ENCODE peak calls at places on chromosomes 6 and 20, in nine cellular contexts. Y is colonic mucosa; J is Calu3; F is nucleus accumbens; M is mucosa of gallbladder; O is substantia nigra; R is foreskin fibroblast; S is CD8-positive, alpha-beta T cell; X is GDM1. Z is an unnamed sample.

GRCh38 chr20:12331236-12331635 is 413.5 kb downstream of the BTBD3 start:
- DNase-seq in S (no peak), Y (no peak), X (no peak), O (no peak), M (no peak), F (no peak), J (no peak), R (no peak), Z (no peak)

GRCh38 chr6:110415297-110415916 is at the start of gene DDO:
- DNase-seq in S (no peak), X (no peak), J (peak), F (peak), R (peak), O (peak), M (peak), Y (peak), Z (peak)

GRCh38 chr6:75156186-75156878 is 49.5 kb downstream of the COL12A1 start:
- DNase-seq in O (no peak), Y (no peak), S (no peak), X (no peak), J (no peak), R (no peak), F (no peak), M (no peak), Z (no peak)

GRCh38 chr6:40611912-40612311 is 24.7 kb upstream of the LRFN2 start:
- DNase-seq in O (no peak), J (no peak), F (no peak), Y (no peak), R (no peak), X (no peak), S (no peak), M (no peak), Z (no peak)

GRCh38 chr20:54194724-54195438 is 13.0 kb upstream of the PFDN4 start:
- DNase-seq in X (no peak), S (no peak), M (no peak), O (no peak), J (peak), R (peak), F (no peak), Y (no peak), Z (no peak)

GRCh38 chr6:119060255-119060907 is 18.1 kb downstream of the FAM184A start:
- DNase-seq in J (no peak), O (no peak), S (no peak), M (no peak), R (no peak), X (no peak), Y (no peak), F (no peak), Z (no peak)

GRCh38 chr6:15025416-15025815 is 220.5 kb upstream of the JARID2 start:
- DNase-seq in R (peak), S (no peak), F (no peak), M (no peak), J (no peak), X (no peak), Y (no peak), O (no peak), Z (no peak)

GRCh38 chr6:114934079-114934478 is 591.3 kb upstream of the HS3ST5 start:
- DNase-seq in Y (no peak), S (no peak), F (no peak), M (no peak), R (no peak), O (no peak), X (no peak), J (no peak), Z (no peak)

GRCh38 chr20:50518270-50518721 is 8.1 kb downstream of the PTPN1 start:
- DNase-seq in R (peak), F (no peak), J (no peak), X (no peak), O (no peak), S (no peak), Y (no peak), M (no peak), Z (no peak)

GRCh38 chr6:150169609-150170008 is 26.8 kb downstream of the PPP1R14C start:
- DNase-seq in S (no peak), R (peak), J (no peak), F (no peak), O (no peak), M (no peak), Y (no peak), X (no peak), Z (no peak)

GRCh38 chr20:1122388-1123315 is 4.2 kb downstream of the PSMF1 start:
- DNase-seq in O (peak), X (no peak), Y (peak), S (no peak), F (no peak), M (peak), J (peak), R (peak), Z (no peak)

GRCh38 chr20:46218656-46219055 is 89.6 kb downstream of the CDH22 start:
- DNase-seq in R (no peak), S (no peak), O (no peak), F (no peak), M (no peak), J (no peak), Y (no peak), X (no peak), Z (no peak)

GRCh38 chr6:163176097-163176496 is 238.4 kb upstream of the QKI start:
- DNase-seq in O (no peak), M (no peak), X (no peak), J (no peak), S (no peak), Y (no peak), F (no peak), R (no peak), Z (no peak)

GRCh38 chr20:23245553-23246128 is 105.0 kb upstream of the NXT1 start:
- DNase-seq in Y (peak), F (no peak), J (peak), X (peak), R (peak), M (peak), S (no peak), O (no peak), Z (no peak)

GRCh38 chr6:5968817-5969726 is 37.7 kb downstream of the NRN1 start:
- DNase-seq in M (peak), J (peak), O (no peak), Y (no peak), F (no peak), X (no peak), R (peak), S (no peak), Z (peak)

GRCh38 chr20:49424536-49424935 is 57.9 kb downstream of the KCNB1 start:
- DNase-seq in M (no peak), Y (no peak), X (no peak), O (peak), F (peak), S (no peak), R (no peak), J (no peak), Z (no peak)

Z was measured in amygdala.